ENCODE peak calls at places on chromosomes 3 and 15, in eight cellular contexts. V is RCC 7860; G is ELR; H is brain microvascular endothelial cell; D is PC-9; E is stimulated activated CD4-positive, alpha-beta T cell treated with anti-CD3 and anti-CD28 coated beads, Interleukin-1b, Interleukin-23, amount 100 ng/mL, for 1 hour; U is HS-27A; N is endothelial cell. X is an unnamed sample.

GRCh38 chr15:39874890-39875549 is 45.0 kb downstream of the GPR176 start:
- DNase-seq in G (peak; percentile 49), N (peak; percentile 33), V (no peak), H (peak; percentile 43), D (no peak), E (no peak), U (no peak), X (peak; percentile 60)

GRCh38 chr3:49871536-49872157 is 1.9 kb upstream of the CAMKV start:
- DNase-seq in D (no peak), U (no peak), E (no peak), G (no peak), H (no peak), N (no peak), V (no peak), X (no peak)

GRCh38 chr3:105387122-105387751 is 20.5 kb downstream of the ALCAM start:
- DNase-seq in N (no peak), E (no peak), D (no peak), G (peak; percentile 75), U (no peak), H (no peak), V (peak; percentile 83), X (peak; percentile 89)

GRCh38 chr3:33658971-33659848 is 58.8 kb downstream of the CLASP2 start:
- DNase-seq in D (no peak), V (no peak), H (peak; percentile 74), N (peak; percentile 49), E (no peak), G (peak; percentile 84), U (no peak), X (peak; percentile 54)

GRCh38 chr15:61660579-61660978 is 399.7 kb downstream of the VPS13C start:
- DNase-seq in G (no peak), H (peak; percentile 28), U (peak; percentile 2), E (no peak), N (no peak), D (no peak), V (no peak), X (no peak)

GRCh38 chr3:71641669-71642068 is 58.1 kb upstream of the FOXP1 start:
- DNase-seq in N (no peak), E (no peak), G (peak; percentile 17), D (no peak), H (peak; percentile 22), U (no peak), V (peak; percentile 29), X (no peak)

GRCh38 chr3:156412600-156412999 is 142.3 kb downstream of the SSR3 start:
- DNase-seq in E (no peak), U (no peak), V (no peak), H (no peak), D (no peak), G (no peak), N (no peak), X (peak; percentile 44)

GRCh38 chr3:72763751-72764440 is 84.3 kb downstream of the SHQ1 start:
- DNase-seq in H (no peak), G (no peak), E (no peak), D (no peak), N (no peak), V (no peak), U (no peak), X (no peak)

GRCh38 chr3:179265875-179266274 is 15.0 kb upstream of the KCNMB3 start:
- DNase-seq in D (no peak), E (no peak), G (no peak), V (no peak), N (no peak), H (peak; percentile 4), U (no peak), X (no peak)

GRCh38 chr3:191987951-191988350 is 527.0 kb downstream of the PYDC2 start:
- DNase-seq in E (no peak), H (no peak), G (peak; percentile 10), N (no peak), D (no peak), U (no peak), V (no peak), X (no peak)

GRCh38 chr3:45426161-45426560 is 37.8 kb downstream of the LARS2 start:
- DNase-seq in N (no peak), V (no peak), E (no peak), U (no peak), H (no peak), D (no peak), G (no peak), X (peak; percentile 37)

GRCh38 chr15:35696767-35697231 is 150.8 kb upstream of the DPH6 start:
- DNase-seq in D (peak; percentile 59), G (peak; percentile 86), N (no peak), V (peak; percentile 80), H (peak; percentile 91), U (peak; percentile 94), E (no peak), X (peak; percentile 94)

GRCh38 chr3:189690672-189691071 is 59.5 kb downstream of the TP63 start:
- DNase-seq in U (no peak), V (no peak), G (no peak), H (no peak), D (peak; percentile 15), N (no peak), E (no peak), X (no peak)

GRCh38 chr3:149352556-149352955 is 19.1 kb upstream of the TM4SF18 start:
- DNase-seq in U (no peak), G (peak; percentile 84), N (peak; percentile 62), D (peak; percentile 49), H (peak; percentile 66), V (peak; percentile 43), E (peak; percentile 1), X (peak; percentile 74)

GRCh38 chr3:64399205-64399800 is 174.0 kb upstream of the PRICKLE2 start:
- DNase-seq in V (peak; percentile 52), G (peak; percentile 76), N (peak; percentile 63), U (peak; percentile 24), H (peak; percentile 60), E (no peak), D (no peak), X (peak; percentile 70)

GRCh38 chr15:55791576-55792400 is 48.8 kb upstream of the PRTG start:
- DNase-seq in V (no peak), H (peak; percentile 30), G (peak; percentile 64), N (no peak), E (no peak), U (peak; percentile 80), D (peak; percentile 92), X (peak; percentile 67)

GRCh38 chr3:36394176-36394575 is 13.9 kb downstream of the STAC start:
- DNase-seq in G (no peak), V (no peak), D (no peak), H (peak; percentile 29), E (no peak), U (no peak), N (no peak), X (no peak)

GRCh38 chr3:150699068-150699635 is 4.6 kb downstream of the ERICH6 start:
- DNase-seq in V (no peak), E (no peak), G (peak; percentile 78), U (no peak), D (no peak), N (no peak), H (peak; percentile 63), X (peak; percentile 79)

GRCh38 chr15:72859023-72859756 is 75.6 kb upstream of the ADPGK start:
- DNase-seq in N (no peak), H (no peak), U (no peak), G (no peak), E (no peak), D (no peak), V (no peak), X (no peak)

GRCh38 chr3:124700880-124701684 is 29.2 kb upstream of the UMPS start:
- DNase-seq in E (no peak), N (no peak), H (peak; percentile 91), D (no peak), G (peak; percentile 18), U (peak; percentile 39), V (peak; percentile 96), X (no peak)

GRCh38 chr3:52848617-52849016 is 13.8 kb upstream of the MUSTN1 start:
- DNase-seq in G (peak; percentile 65), U (no peak), N (no peak), H (peak; percentile 73), D (no peak), E (no peak), V (peak; percentile 29), X (peak; percentile 59)

GRCh38 chr3:168582503-168582902 is 486.8 kb upstream of the GOLIM4 start:
- DNase-seq in H (no peak), E (no peak), N (no peak), G (no peak), U (no peak), V (no peak), D (no peak), X (no peak)

GRCh38 chr15:90451215-90451850 is 63.3 kb downstream of the IQGAP1 start:
- DNase-seq in E (no peak), G (peak; percentile 68), N (no peak), H (peak; percentile 64), V (no peak), U (peak; percentile 83), D (peak; percentile 75), X (peak; percentile 61)

GRCh38 chr3:74347563-74348268 is 266.7 kb downstream of the CNTN3 start:
- DNase-seq in U (no peak), G (no peak), D (no peak), N (no peak), V (no peak), E (no peak), H (no peak), X (no peak)

GRCh38 chr3:8604988-8605387 is 39.6 kb downstream of the SSUH2 start:
- DNase-seq in D (no peak), U (no peak), V (no peak), E (no peak), N (no peak), H (no peak), G (no peak), X (no peak)

GRCh38 chr3:39850707-39851014 is 41.3 kb downstream of the MYRIP start:
- DNase-seq in H (no peak), U (no peak), E (no peak), V (no peak), D (no peak), N (no peak), G (no peak), X (no peak)

GRCh38 chr15:91592586-91592985 is 260.9 kb upstream of the SLCO3A1 start:
- DNase-seq in N (no peak), V (no peak), D (no peak), E (no peak), G (no peak), H (no peak), U (no peak), X (no peak)

GRCh38 chr3:99250272-99250671 is 348.8 kb upstream of the DCBLD2 start:
- DNase-seq in G (peak; percentile 62), U (peak; percentile 53), N (no peak), V (peak; percentile 42), D (no peak), H (no peak), E (no peak), X (peak; percentile 79)

GRCh38 chr3:25804676-25805075 is 14.8 kb downstream of the OXSM start:
- DNase-seq in D (no peak), G (no peak), N (no peak), U (no peak), E (no peak), H (no peak), V (no peak), X (no peak)

GRCh38 chr3:15681668-15682067 is 80.1 kb downstream of the BTD start:
- DNase-seq in G (no peak), D (no peak), V (no peak), H (no peak), N (no peak), E (no peak), U (no peak), X (no peak)

GRCh38 chr15:31197497-31198414 is 96.2 kb upstream of the TRPM1 start:
- DNase-seq in N (peak; percentile 63), U (no peak), E (peak; percentile 17), D (no peak), G (peak; percentile 45), V (no peak), H (no peak), X (peak; percentile 29)

GRCh38 chr15:92898988-92899909 is 875 bp upstream of the CHD2 start:
- DNase-seq in H (no peak), V (no peak), G (no peak), N (no peak), D (no peak), U (no peak), E (no peak), X (peak; percentile 51)

GRCh38 chr3:37402351-37402750 is 228.0 kb upstream of the LRRFIP2 start:
- DNase-seq in U (no peak), H (no peak), V (no peak), N (no peak), D (no peak), E (no peak), G (no peak), X (no peak)

GRCh38 chr3:70096376-70097055 is 97.0 kb downstream of the SAMMSON start:
- DNase-seq in U (no peak), N (no peak), G (no peak), E (no peak), H (no peak), V (no peak), D (no peak), X (no peak)